ENCODE peak calls at places on chromosomes 2 and 18, in four cellular contexts. K, J, Y and U are unnamed samples.

GRCh38 chr2:204051476-204051875 is 114.9 kb downstream of the ICOS start:
- DNase-seq in K (no peak), J (no peak), Y (peak), U (no peak)

GRCh38 chr2:102782916-102783315 is 21.1 kb downstream of the TMEM182 start:
- DNase-seq in K (no peak), J (no peak), Y (no peak), U (no peak)

GRCh38 chr2:240596080-240596460 is 9.5 kb downstream of the CAPN10 start:
- DNase-seq in K (no peak), J (no peak), Y (no peak), U (no peak)

GRCh38 chr2:100819365-100820345 is at the start of gene NPAS2:
- DNase-seq in K (peak), J (peak), Y (peak), U (peak)

GRCh38 chr2:98157557-98157956 is 70.6 kb downstream of the VWA3B start:
- DNase-seq in K (no peak), J (no peak), Y (peak), U (no peak)

GRCh38 chr2:152445791-152446201 is 110.8 kb downstream of the FMNL2 start:
- DNase-seq in K (peak), J (peak), Y (peak), U (peak)

GRCh38 chr2:150872919-150873772 is 385.7 kb upstream of the RND3 start:
- DNase-seq in K (no peak), J (peak), Y (no peak), U (no peak)

GRCh38 chr2:128498086-128498485 is 179.4 kb upstream of the HS6ST1 start:
- DNase-seq in K (no peak), J (no peak), Y (no peak), U (no peak)

GRCh38 chr2:146801886-146802285 is 1042.9 kb upstream of the ACVR2A start:
- DNase-seq in K (no peak), J (no peak), Y (peak), U (no peak)

GRCh38 chr18:6960656-6961055 is 156.9 kb downstream of the LAMA1 start:
- DNase-seq in K (peak), J (no peak), Y (peak), U (peak)

GRCh38 chr2:35931115-35931514 is 424.5 kb upstream of the CRIM1 start:
- DNase-seq in K (no peak), J (no peak), Y (no peak), U (no peak)

GRCh38 chr2:120343433-120344105 is 2.4 kb upstream of the INHBB start:
- DNase-seq in K (peak), J (peak), Y (peak), U (peak)

GRCh38 chr2:41698787-41699422 is 348.9 kb upstream of the PKDCC start:
- DNase-seq in K (peak), J (peak), Y (peak), U (no peak)

GRCh38 chr2:43623052-43623451 is 14.0 kb upstream of the PLEKHH2 start:
- DNase-seq in K (peak), J (no peak), Y (no peak), U (no peak)

GRCh38 chr2:32422133-32422532 is 65.3 kb downstream of the BIRC6 start:
- DNase-seq in K (peak), J (no peak), Y (no peak), U (no peak)

GRCh38 chr2:37543967-37544366 is 127.5 kb downstream of the CDC42EP3 start:
- DNase-seq in K (no peak), J (no peak), Y (peak), U (no peak)

GRCh38 chr2:33337385-33337784 is 139.1 kb upstream of the RASGRP3 start:
- DNase-seq in K (no peak), J (no peak), Y (no peak), U (no peak)

GRCh38 chr18:7094432-7094831 is 23.2 kb downstream of the LAMA1 start:
- DNase-seq in K (no peak), J (no peak), Y (no peak), U (no peak)

GRCh38 chr2:147172493-147173185 is 672.2 kb upstream of the ACVR2A start:
- DNase-seq in K (peak), J (no peak), Y (no peak), U (no peak)

GRCh38 chr2:159029936-159030335 is 61.5 kb downstream of the TANC1 start:
- DNase-seq in K (no peak), J (no peak), Y (no peak), U (no peak)

GRCh38 chr2:3741372-3741771 is 38.0 kb downstream of the DCDC2C start:
- DNase-seq in K (no peak), J (no peak), Y (no peak), U (no peak)

GRCh38 chr2:62304429-62305417 is 108.8 kb downstream of the B3GNT2 start:
- DNase-seq in K (peak), J (peak), Y (peak), U (peak)

GRCh38 chr18:79574938-79575525 is 104.6 kb upstream of the CTDP1 start:
- DNase-seq in K (no peak), J (peak), Y (no peak), U (no peak)

GRCh38 chr2:148244593-148245292 is 223.9 kb downstream of the MBD5 start:
- DNase-seq in K (peak), J (no peak), Y (peak), U (peak)

GRCh38 chr18:35158728-35159443 is 81.9 kb upstream of the ZNF397 start:
- DNase-seq in K (no peak), J (peak), Y (no peak), U (no peak)

GRCh38 chr2:72934683-72935610 is 17.6 kb downstream of the EMX1 start:
- DNase-seq in K (no peak), J (no peak), Y (peak), U (no peak)

GRCh38 chr2:186822323-186822722 is 26.6 kb downstream of the ZSWIM2 start:
- DNase-seq in K (no peak), J (no peak), Y (no peak), U (no peak)

GRCh38 chr2:74003494-74004211 is 18.9 kb downstream of the TET3 start:
- DNase-seq in K (peak), J (peak), Y (peak), U (peak)

GRCh38 chr2:117698819-117699218 is 115.7 kb upstream of the DDX18 start:
- DNase-seq in K (no peak), J (no peak), Y (no peak), U (no peak)

GRCh38 chr2:209368924-209369323 is 54.9 kb upstream of the MAP2 start:
- DNase-seq in K (peak), J (peak), Y (peak), U (peak)

GRCh38 chr2:111121873-111122630 is 1.3 kb downstream of the BCL2L11 start:
- DNase-seq in K (peak), J (peak), Y (peak), U (peak)
- H2AFZ ChIP-seq in K (peak), J (peak), Y (no peak), U (peak)

GRCh38 chr2:11899896-11900295 is 153.5 kb downstream of the LPIN1 start:
- DNase-seq in K (no peak), J (no peak), Y (no peak), U (no peak)
- H3K4me2 ChIP-seq in K (no peak), J (no peak), Y (no peak), U (no peak)

DNA sequence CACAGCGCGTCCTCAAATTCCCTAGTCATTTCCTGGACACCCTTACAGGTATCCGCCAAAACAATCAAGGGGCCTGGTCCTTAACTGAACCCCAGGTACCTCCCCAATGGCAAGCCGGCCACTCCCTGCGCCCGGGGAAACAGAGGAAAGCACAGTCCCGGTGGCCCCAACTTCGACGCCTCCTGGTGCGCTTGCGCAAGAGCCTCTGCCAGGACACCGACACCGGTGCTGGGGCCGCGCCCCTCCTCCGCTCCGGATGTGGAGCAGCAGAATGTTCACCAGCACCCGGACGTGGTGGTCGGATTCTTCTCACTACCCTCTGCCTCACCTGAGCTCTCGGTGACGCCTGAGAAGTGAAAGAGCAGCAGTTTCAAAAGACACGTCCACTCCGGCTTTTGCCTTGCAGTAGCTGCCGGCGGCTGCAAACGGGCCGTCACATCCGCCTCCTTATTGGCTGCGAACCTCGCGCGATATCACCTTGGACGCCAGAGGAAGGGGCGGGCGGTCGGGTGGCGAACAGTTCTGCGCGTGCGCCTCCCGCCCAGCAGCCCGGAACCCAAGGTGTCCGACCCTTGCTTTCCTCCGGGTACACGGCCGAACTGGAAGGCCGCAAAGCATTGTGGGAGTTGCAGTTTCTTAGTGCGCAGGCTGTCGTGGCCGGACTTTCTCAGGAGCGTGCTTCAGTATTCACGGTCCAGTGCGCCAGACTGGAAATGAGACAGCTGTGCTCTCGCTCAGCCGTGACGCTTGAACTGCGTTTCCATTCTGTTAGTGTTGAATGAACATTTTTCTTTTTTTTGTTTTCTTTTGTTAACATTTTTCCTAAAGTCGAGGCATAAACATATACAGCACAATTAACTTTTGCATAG is at the start of gene TXNDC9:
- DNase-seq in K (peak), J (peak), Y (peak), U (peak)
- H2AFZ ChIP-seq in K (peak), J (peak), Y (peak), U (peak)

GRCh38 chr2:59930430-59930829 is 623.0 kb downstream of the BCL11A start:
- DNase-seq in K (no peak), J (no peak), Y (no peak), U (no peak)
- H3K4me2 ChIP-seq in K (no peak), J (no peak), Y (no peak), U (no peak)

GRCh38 chr18:4578449-4578848 is 123.3 kb upstream of the DLGAP1 start:
- DNase-seq in K (no peak), J (no peak), Y (no peak), U (no peak)
- H2AFZ ChIP-seq in K (no peak), J (no peak), Y (no peak), U (no peak)

DNA sequence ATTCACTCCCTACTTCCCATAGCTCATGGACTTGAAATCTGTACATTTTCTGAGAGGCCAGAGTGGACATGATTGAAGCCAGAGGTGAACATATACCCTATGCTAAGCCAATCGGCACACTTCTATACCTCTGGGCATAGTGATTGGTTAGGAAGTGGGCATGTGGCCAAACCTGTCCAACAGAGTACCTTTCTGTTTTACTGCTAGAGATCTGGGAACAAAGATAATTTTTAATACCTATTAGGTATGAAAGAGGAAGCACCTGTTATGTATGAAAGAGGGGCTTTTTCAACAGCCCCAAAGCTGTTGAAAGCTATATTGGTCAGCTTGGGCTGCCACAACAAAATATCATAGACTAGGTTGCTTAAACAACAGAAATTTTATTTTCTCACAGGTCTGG is 27.7 kb downstream of the METTL8 start:
- DNase-seq in K (no peak), J (no peak), Y (no peak), U (no peak)
- H3K4me2 ChIP-seq in K (no peak), J (no peak), Y (no peak), U (no peak)

DNA sequence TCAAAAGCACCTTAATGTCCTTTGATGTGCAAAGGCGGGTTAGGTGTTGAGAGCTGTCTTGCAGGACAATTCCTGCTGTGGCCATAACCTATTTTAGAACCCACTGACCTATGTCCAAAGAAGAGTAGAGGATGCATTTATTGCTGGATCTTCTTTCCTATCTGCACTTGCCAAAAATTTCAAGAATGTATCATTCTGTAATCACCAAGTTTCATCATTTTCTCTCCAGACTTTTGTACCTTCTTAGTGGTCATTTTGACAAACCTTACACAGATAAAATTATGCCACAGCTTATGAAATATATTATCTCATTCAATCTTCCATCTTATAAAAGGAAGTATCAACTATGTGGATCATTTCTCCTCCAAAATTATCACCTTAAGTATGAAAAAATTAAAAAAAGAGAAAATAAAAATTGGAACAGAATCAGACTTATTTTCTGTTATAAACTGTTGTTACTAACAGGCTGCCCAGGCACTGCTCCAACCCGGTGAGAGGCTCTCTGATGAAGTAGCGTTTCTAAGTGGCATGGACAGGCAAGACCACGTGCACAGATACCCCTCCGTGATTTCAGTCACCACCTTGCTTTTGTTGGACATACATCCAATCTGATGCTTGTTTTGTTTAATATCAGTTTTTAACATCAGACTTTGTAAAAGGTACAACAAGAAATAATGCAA is 559.9 kb upstream of the ID2 start:
- DNase-seq in K (peak), J (no peak), Y (no peak), U (no peak)
- H2AFZ ChIP-seq in K (peak), J (no peak), Y (no peak), U (no peak)

GRCh38 chr18:75216212-75216925 is 5.8 kb downstream of the TSHZ1 start:
- DNase-seq in K (no peak), J (no peak), Y (no peak), U (no peak)
- H3K4me2 ChIP-seq in K (no peak), J (peak), Y (no peak), U (no peak)

DNA sequence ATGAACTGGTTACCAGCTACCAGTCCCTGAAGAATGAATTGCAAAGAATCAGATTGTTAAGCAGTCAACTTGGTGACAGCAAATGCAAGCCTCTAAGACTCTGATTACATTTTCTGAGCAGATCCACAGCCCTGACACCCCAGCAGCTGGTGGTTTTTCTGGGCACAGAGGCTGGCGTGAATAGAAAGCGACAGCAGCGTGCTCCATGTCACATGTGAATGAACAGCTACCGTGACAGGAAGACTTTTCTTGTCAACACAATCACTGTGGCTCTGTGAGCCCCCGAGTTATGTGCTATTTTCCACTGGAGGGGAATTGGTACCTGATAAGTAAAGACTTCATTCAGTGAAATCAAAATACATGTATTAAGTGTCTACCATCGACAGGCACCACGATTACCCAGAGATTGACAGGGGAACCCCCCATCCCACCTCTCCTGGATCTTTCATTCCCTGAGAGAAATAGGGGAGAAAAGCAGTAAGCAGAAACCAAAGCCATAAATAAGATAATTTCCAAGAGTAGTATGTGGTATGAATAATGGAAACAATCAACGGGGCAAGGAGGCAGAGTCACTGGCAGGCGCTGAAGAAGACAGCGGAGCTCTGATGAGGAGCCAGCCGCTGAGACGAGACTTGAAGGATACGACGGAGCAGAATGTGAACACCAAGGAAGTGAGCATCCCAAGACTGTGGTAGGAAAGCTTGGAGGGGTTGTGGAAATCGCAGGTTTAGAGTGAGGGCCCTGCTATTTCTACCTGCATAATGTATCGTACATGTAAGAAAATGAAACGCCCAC is 93.4 kb upstream of the CBLN2 start:
- DNase-seq in K (no peak), J (no peak), Y (no peak), U (no peak)
- H2AFZ ChIP-seq in K (no peak), J (no peak), Y (no peak), U (no peak)